ENCODE peak calls at places on chromosome 19, in five cellular contexts. W is EL; D is GM23338; V is stimulated activated CD4-positive, alpha-beta T cell treated with anti-CD3 and anti-CD28 coated beads, TNF-alpha, amount 100 ng/mL, for 4 hours; S is activated naive CD4-positive, alpha-beta T cell. G is an unnamed sample.

GRCh38 chr19:43533546-43534304 is 737 bp downstream of the ZNF575 start:
- DNase-seq in S (peak), V (peak), D (peak), W (peak), G (peak)

GRCh38 chr19:35271546-35271945 is 2.8 kb downstream of the USF2 start:
- DNase-seq in V (no peak), D (no peak), S (no peak), W (no peak), G (no peak)

GRCh38 chr19:29121684-29122083 is 91.3 kb downstream of the UQCRFS1 start:
- DNase-seq in V (no peak), W (peak), S (no peak), D (peak), G (no peak)

GRCh38 chr19:35468637-35469036 is 20.6 kb downstream of the FFAR2 start:
- DNase-seq in V (peak), W (peak), D (peak), S (no peak), G (peak)

GRCh38 chr19:54654447-54655321 is 8.1 kb upstream of the LILRB4 start:
- DNase-seq in W (no peak), S (no peak), V (no peak), D (peak), G (no peak)

GRCh38 chr19:2250765-2251576 is 1.8 kb downstream of the AMH start:
- DNase-seq in V (no peak), W (no peak), D (peak), S (no peak), G (no peak)

GRCh38 chr19:31378404-31378803 is 29.2 kb upstream of the TSHZ3 start:
- DNase-seq in W (peak), D (no peak), S (no peak), V (no peak), G (no peak)

GRCh38 chr19:49809155-49809986 is 3.7 kb downstream of the FUZ start:
- DNase-seq in V (peak), D (peak), W (peak), S (no peak), G (peak)

GRCh38 chr19:17327654-17328516 is 6.8 kb downstream of the ANO8 start:
- DNase-seq in V (no peak), D (peak), S (peak), W (no peak), G (peak)

GRCh38 chr19:1907563-1908363 is 2.6 kb downstream of the ADAT3 start:
- DNase-seq in V (no peak), W (no peak), S (no peak), D (no peak), G (no peak)

GRCh38 chr19:51076602-51077213 is 6.0 kb downstream of the KLK14 start:
- DNase-seq in D (no peak), V (no peak), W (no peak), S (no peak), G (no peak)

GRCh38 chr19:46818812-46819211 is 30.4 kb upstream of the SLC1A5 start:
- DNase-seq in W (peak), D (peak), S (no peak), V (no peak), G (no peak)

GRCh38 chr19:58570770-58571574 is 2.2 kb downstream of the MZF1 start:
- DNase-seq in V (no peak), S (no peak), W (no peak), D (no peak), G (no peak)

GRCh38 chr19:21587117-21587461 is 81.7 kb downstream of the ZNF429 start:
- DNase-seq in W (no peak), S (no peak), D (peak), V (no peak), G (no peak)

GRCh38 chr19:38707512-38708114 is 36.7 kb downstream of the CAPN12 start:
- DNase-seq in D (no peak), S (no peak), W (no peak), V (no peak), G (no peak)

GRCh38 chr19:54011507-54012211 is 20.2 kb downstream of the CACNG6 start:
- DNase-seq in W (no peak), V (no peak), D (peak), S (no peak), G (no peak)

GRCh38 chr19:7385062-7385461 is 36.3 kb downstream of the ARHGEF18 start:
- DNase-seq in V (no peak), D (no peak), W (no peak), S (no peak), G (no peak)